ENCODE peak calls at places on chromosomes 7 and 10, in eight cellular contexts. R is adipocyte; Q is T-helper 17 cell; O is ovary; W is CD4-positive, CD25-positive, alpha-beta regulatory T cell; Z is H9; L is AG04450; G is NT2/D1. M is an unnamed sample. For H3K9me3, the result is how much of the 10 kb centered on the place peaks cover.

GRCh38 chr10:11162828-11163599 is 145.3 kb downstream of the CELF2 start:
- DNase-seq in R (no peak), Q (peak), O (no peak), W (peak), Z (no peak), L (no peak), G (no peak), M (peak)

GRCh38 chr10:73888514-73888913 is 14.2 kb upstream of the CAMK2G start:
- DNase-seq in R (peak), Q (no peak), O (no peak), W (no peak), Z (no peak), L (no peak), G (no peak), M (no peak)

GRCh38 chr7:99099499-99100077 is 44.3 kb downstream of the SMURF1 start:
- DNase-seq in R (no peak), Q (no peak), O (no peak), W (no peak), Z (no peak), L (no peak), G (no peak), M (no peak)

GRCh38 chr10:126061526-126061925 is 165.2 kb downstream of the FANK1 start:
- DNase-seq in R (no peak), Q (no peak), O (no peak), W (no peak), Z (no peak), L (no peak), G (no peak), M (no peak)

GRCh38 chr7:8185907-8186306 is 76.1 kb downstream of the ICA1 start:
- DNase-seq in R (no peak), Q (no peak), O (no peak), W (no peak), Z (no peak), L (no peak), G (no peak), M (no peak)

GRCh38 chr7:101924171-101924570 is 106.7 kb downstream of the CUX1 start:
- DNase-seq in R (peak), Q (no peak), O (no peak), W (no peak), Z (no peak), L (no peak), G (no peak), M (no peak)

GRCh38 chr10:11781114-11781513 is 38.9 kb downstream of the ECHDC3 start:
- DNase-seq in R (no peak), Q (no peak), O (no peak), W (no peak), Z (no peak), L (no peak), G (no peak), M (peak)

GRCh38 chr10:44387853-44388251 is 3.0 kb upstream of the CXCL12 start:
- DNase-seq in R (no peak), Q (no peak), O (no peak), W (no peak), Z (peak), L (no peak), G (no peak), M (peak)

GRCh38 chr7:28575241-28575643 is 162.9 kb downstream of the CREB5 start:
- DNase-seq in R (no peak), Q (no peak), O (no peak), W (no peak), Z (no peak), L (no peak), G (peak), M (no peak)

GRCh38 chr10:470339-471003 is 219.0 kb downstream of the DIP2C start:
- DNase-seq in R (no peak), Q (peak), O (no peak), W (peak), Z (peak), L (no peak), G (no peak), M (no peak)

GRCh38 chr7:28433604-28434254 is 21.4 kb downstream of the CREB5 start:
- DNase-seq in R (peak), Q (no peak), O (no peak), W (no peak), Z (peak), L (no peak), G (peak), M (no peak)

GRCh38 chr10:66678521-66678920 is 247.3 kb upstream of the LRRTM3 start:
- DNase-seq in R (peak), Q (no peak), O (no peak), W (no peak), Z (no peak), L (no peak), G (no peak), M (no peak)

GRCh38 chr7:44072364-44073231 is 7.2 kb upstream of the PGAM2 start:
- DNase-seq in R (peak), Q (no peak), O (peak), W (peak), Z (peak), L (peak), G (peak), M (no peak)

GRCh38 chr7:150663802-150664494 is 21.6 kb upstream of the GIMAP2 start:
- DNase-seq in R (no peak), Q (no peak), O (no peak), W (peak), Z (no peak), L (no peak), G (no peak), M (no peak)

GRCh38 chr10:49387029-49387428 is 8.9 kb downstream of the DRGX start:
- DNase-seq in R (peak), Q (no peak), O (no peak), W (no peak), Z (no peak), L (peak), G (no peak), M (no peak)

GRCh38 chr7:45178241-45179225 is 20.9 kb downstream of the RAMP3 start:
- DNase-seq in R (no peak), Q (no peak), O (no peak), W (no peak), Z (peak), L (no peak), G (peak), M (peak)

GRCh38 chr7:20283385-20283784 is 47.3 kb upstream of the ITGB8 start:
- DNase-seq in R (no peak), Q (no peak), O (no peak), W (no peak), Z (no peak), L (no peak), G (no peak), M (no peak)

GRCh38 chr10:5566606-5567005 is 41.8 kb downstream of the CALML3 start:
- DNase-seq in R (no peak), Q (no peak), O (no peak), W (no peak), Z (no peak), L (no peak), G (no peak), M (peak)

GRCh38 chr7:22121702-22122474 is 176.2 kb upstream of the CDCA7L start:
- DNase-seq in R (no peak), Q (no peak), O (no peak), W (no peak), Z (no peak), L (no peak), G (no peak), M (no peak)

GRCh38 chr7:120337308-120337907 is 64.4 kb downstream of the KCND2 start:
- DNase-seq in R (peak), Q (no peak), O (no peak), W (no peak), Z (no peak), L (no peak), G (peak), M (no peak)

DNA sequence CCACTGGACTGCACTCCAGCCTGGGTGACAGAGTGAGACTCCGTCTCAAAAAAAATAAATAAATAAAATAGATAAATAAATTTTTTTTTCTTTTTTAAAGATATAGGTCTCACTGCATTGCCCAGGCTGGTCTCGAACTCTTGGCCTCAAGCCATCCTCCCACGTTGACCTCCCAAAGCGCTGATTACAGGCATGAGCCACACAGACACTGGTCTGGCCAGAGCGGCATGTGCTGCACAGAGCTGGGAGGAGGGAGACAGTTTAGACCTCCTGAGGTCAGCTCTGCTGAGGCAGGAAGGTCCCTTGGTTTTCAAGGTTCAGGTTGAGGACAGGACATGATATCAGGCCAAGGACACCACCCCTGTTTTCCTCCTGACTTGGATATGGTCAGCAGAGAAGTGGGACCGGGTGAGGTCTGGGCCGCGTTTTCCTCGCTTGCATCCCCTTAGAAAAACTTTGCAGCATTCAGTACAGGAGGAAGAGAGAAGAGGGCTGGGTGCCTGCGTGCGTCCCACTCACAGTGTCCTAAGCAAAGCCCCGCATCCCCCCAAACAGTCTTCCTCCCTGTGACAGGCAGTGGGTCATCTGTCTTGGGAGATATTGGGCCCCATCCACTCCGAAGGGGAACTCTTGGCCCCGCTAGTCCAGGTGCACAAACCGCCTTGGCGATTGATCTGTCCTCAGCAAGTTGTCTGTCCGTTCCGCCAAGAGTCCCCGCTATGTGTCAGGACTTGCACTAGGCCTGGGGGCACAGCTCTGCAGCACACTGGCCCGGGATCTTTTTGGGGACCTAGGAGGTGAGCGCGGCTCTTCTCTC is 56.1 kb downstream of the ZNF727 start:
- DNase-seq in R (no peak), Q (no peak), O (no peak), W (no peak), Z (no peak), L (no peak), G (no peak), M (peak)
- H3K9me3 ChIP-seq in R (under half), Q (under half), O (under half), W (under half), Z (under half), L (half or more), G (under half), M (under half)

DNA sequence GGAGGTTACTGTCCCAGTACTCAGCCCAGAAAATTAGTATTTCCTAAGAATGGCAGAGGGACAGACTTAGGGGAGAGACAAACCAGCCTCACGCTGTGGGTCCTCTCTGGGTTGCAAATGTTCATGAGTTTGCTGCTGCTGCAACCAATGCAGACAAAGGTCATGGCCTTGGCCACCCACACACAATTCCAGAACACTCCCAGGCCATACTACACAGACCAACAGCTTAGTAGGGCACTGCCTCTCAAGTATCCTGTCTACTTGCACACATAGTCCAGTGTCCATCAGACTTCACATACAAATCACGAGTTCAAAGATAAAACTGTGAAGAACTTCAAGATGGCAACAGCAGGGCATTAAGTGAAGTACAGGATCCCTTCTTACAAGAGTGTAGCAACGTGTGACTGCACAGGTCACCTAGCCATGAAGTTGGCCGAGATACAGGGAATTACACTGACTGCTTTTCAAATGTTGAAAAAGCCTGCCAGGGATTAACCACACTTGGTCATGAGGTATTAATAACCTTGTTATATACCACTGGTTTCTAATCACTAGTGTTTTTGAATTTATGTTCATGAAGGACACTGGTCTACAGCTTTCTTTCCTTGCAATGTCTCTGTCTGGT is 40.0 kb downstream of the ZNF33B start:
- DNase-seq in R (no peak), Q (no peak), O (no peak), W (no peak), Z (no peak), L (no peak), G (no peak), M (no peak)
- H3K9me3 ChIP-seq in R (under half), Q (under half), O (under half), W (under half), Z (under half), L (under half), G (under half), M (under half)

GRCh38 chr10:84538036-84538435 is 209.6 kb downstream of the CCSER2 start:
- DNase-seq in R (no peak), Q (no peak), O (no peak), W (no peak), Z (no peak), L (no peak), G (no peak), M (no peak)

GRCh38 chr10:84530724-84531325 is 202.4 kb downstream of the CCSER2 start:
- DNase-seq in R (no peak), Q (no peak), O (no peak), W (no peak), Z (no peak), L (no peak), G (no peak), M (no peak)

GRCh38 chr10:84531396-84531795 is 203.0 kb downstream of the CCSER2 start:
- DNase-seq in R (no peak), Q (no peak), O (no peak), W (no peak), Z (no peak), L (no peak), G (no peak), M (no peak)

GRCh38 chr10:84537447-84537931 is 209.1 kb downstream of the CCSER2 start:
- DNase-seq in R (peak), Q (no peak), O (peak), W (peak), Z (no peak), L (peak), G (peak), M (no peak)

GRCh38 chr10:84534168-84534567 is 205.8 kb downstream of the CCSER2 start:
- DNase-seq in R (no peak), Q (no peak), O (no peak), W (no peak), Z (no peak), L (no peak), G (no peak), M (no peak)
- H3K9me3 ChIP-seq in R (under half), Q (under half), O (under half), W (under half), Z (under half), L (under half), G (under half), M (under half)

GRCh38 chr10:35130588-35131146 is 4.0 kb downstream of the CREM start:
- DNase-seq in R (no peak), Q (no peak), O (no peak), W (no peak), Z (no peak), L (no peak), G (no peak), M (no peak)
- H3K9me3 ChIP-seq in R (under half), Q (under half), O (under half), W (under half), Z (under half), L (under half), G (under half), M (under half)